ENCODE peak calls at places on chromosomes 13 and 19, in four cellular contexts. E is A549, F is fibroblast of lung, H is stomach. W is an unnamed sample. For H3K4me1, the result is how much of the 10 kb centered on the place peaks cover.

GRCh38 chr13:41456768-41457588 is at the start of gene RGCC:
- DNase-seq in H (peak), F (peak), E (peak), W (no peak)

GRCh38 chr13:33401238-33401637 is 115.7 kb upstream of the STARD13 start:
- DNase-seq in H (peak), E (no peak), F (no peak), W (no peak)

GRCh38 chr13:108993346-108993745 is 363.9 kb downstream of the MYO16 start:
- DNase-seq in H (no peak), F (peak), E (no peak), W (peak)

GRCh38 chr13:33126909-33127607 is 110.8 kb downstream of the KL start:
- DNase-seq in F (peak), E (no peak), H (no peak), W (peak)

GRCh38 chr19:51689751-51690358 is 3.3 kb upstream of the SPACA6 start:
- DNase-seq in E (peak), H (no peak), F (peak), W (no peak)

GRCh38 chr13:48542581-48543341 is 9.9 kb upstream of the RCBTB2 start:
- DNase-seq in H (peak), E (no peak), F (peak), W (no peak)

GRCh38 chr19:45440259-45440638 is 16.5 kb upstream of the ERCC1 start:
- DNase-seq in F (no peak), H (no peak), E (no peak), W (no peak)

GRCh38 chr13:113851480-113851803 is 12.4 kb downstream of the GAS6 start:
- DNase-seq in F (no peak), H (no peak), E (no peak), W (no peak)

GRCh38 chr13:68749801-68750200 is 1357.8 kb upstream of the ATXN8OS start:
- DNase-seq in H (no peak), E (no peak), F (peak), W (no peak)

GRCh38 chr19:43207991-43208390 is 2.6 kb upstream of the PSG4 start:
- DNase-seq in E (no peak), H (no peak), F (no peak), W (no peak)

GRCh38 chr19:16890461-16891184 is 1.8 kb downstream of the F2RL3 start:
- DNase-seq in F (no peak), E (no peak), H (no peak), W (no peak)

GRCh38 chr13:90362718-90363117 is 984.8 kb upstream of the MIR17HG start:
- DNase-seq in F (peak), E (no peak), H (no peak), W (no peak)

GRCh38 chr13:99374994-99375805 is 68.0 kb upstream of the GPR183 start:
- DNase-seq in H (no peak), E (no peak), F (no peak), W (no peak)

GRCh38 chr19:49554701-49555181 is 25.6 kb downstream of the NOSIP start:
- DNase-seq in F (no peak), H (no peak), E (no peak), W (no peak)

GRCh38 chr13:98370806-98371553 is 193.9 kb upstream of the RNF113B start:
- DNase-seq in E (no peak), H (peak), F (peak), W (no peak)

GRCh38 chr13:75489502-75490263 is 7.7 kb upstream of the TBC1D4 start:
- DNase-seq in F (peak), H (peak), E (no peak), W (no peak)

GRCh38 chr13:98254541-98254940 is 77.5 kb upstream of the RNF113B start:
- DNase-seq in H (no peak), E (no peak), F (peak), W (no peak)

GRCh38 chr19:881385-882071 is 11.5 kb downstream of the MED16 start:
- DNase-seq in E (no peak), H (no peak), F (no peak), W (no peak)

GRCh38 chr19:15251749-15252397 is 19.6 kb upstream of the EPHX3 start:
- DNase-seq in H (peak), E (peak), F (peak), W (no peak)

GRCh38 chr19:15251010-15251748 is 18.9 kb upstream of the EPHX3 start:
- DNase-seq in H (no peak), E (no peak), F (peak), W (no peak)

GRCh38 chr19:15253513-15253912 is 21.3 kb upstream of the EPHX3 start:
- DNase-seq in F (no peak), E (no peak), H (no peak), W (no peak)

GRCh38 chr19:15253076-15253475 is 20.8 kb upstream of the EPHX3 start:
- DNase-seq in E (no peak), F (no peak), H (no peak), W (no peak)

DNA sequence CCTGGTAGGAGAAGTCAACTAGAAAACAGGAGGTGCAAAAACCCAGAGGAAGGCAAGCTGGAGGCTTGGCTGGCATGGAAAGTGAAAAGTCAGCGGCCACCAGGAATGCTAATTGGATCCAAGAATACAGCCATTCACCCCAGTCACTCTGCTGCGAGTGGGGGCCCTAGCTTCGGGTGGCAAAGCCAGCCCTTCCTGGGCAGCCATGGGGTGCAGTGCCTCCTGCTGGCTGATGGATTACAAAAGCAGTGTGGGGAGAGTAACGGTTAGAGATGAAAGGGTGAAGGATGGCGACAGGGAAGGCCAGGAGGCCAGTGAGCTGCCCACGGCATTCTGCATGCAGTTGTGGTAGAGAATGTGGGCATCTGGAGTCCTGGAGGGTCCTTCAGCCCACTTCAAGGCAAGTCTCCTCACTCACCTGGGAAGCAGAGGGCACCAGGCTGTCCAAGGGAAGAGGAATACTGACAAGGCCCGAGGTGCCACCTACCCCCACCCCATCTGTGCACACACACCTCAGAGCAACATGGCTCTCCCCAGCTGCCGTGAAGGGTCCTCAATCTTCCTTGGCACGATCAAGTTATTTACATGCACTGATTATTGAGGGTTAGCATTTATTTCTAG is 20.3 kb upstream of the EPHX3 start:
- DNase-seq in E (no peak), H (no peak), F (peak), W (no peak)
- H3K4me1 ChIP-seq in E (half or more), H (half or more), F (half or more), W (under half)

DNA sequence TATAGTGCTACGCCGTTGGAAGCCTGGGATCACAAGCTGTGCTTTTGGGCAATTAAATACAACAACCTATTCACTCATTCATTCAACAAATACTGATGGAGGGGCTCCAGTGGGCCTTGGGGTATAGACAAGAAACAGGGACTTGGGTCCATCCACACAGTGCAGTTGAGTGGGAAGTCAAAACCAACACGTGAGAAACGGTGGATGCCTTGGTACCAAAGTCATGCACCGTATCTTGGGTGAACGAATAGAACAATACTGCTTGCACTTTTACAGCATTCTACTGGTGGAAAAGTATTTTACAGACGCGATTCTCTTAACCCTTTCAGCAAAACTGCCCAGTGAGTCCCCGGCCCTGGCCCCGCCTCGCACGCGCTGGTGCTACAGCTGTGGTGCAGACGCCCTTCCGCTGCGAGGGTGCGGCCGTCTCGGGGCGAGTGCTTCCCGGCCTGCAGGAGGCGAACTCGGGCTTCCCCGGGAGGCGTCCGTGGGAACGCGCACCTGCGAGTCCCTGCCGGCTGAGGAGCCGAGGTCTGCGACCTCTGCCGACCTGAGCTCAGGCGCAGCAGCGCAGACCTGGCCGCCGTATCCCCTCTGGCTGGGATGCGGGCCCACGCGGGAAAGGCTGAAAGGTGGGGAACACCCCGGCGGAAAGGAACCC is 8.3 kb downstream of the TNFRSF19 start:
- DNase-seq in H (peak), F (peak), E (peak), W (no peak)
- H3K4me1 ChIP-seq in H (under half), F (under half), E (under half), W (under half)

GRCh38 chr19:7907122-7907521 is 3.4 kb downstream of the MAP2K7 start:
- DNase-seq in H (no peak), E (no peak), F (no peak), W (no peak)

GRCh38 chr19:7904074-7905020 is 670 bp downstream of the MAP2K7 start:
- DNase-seq in H (no peak), F (no peak), E (no peak), W (no peak)

GRCh38 chr19:7905298-7905697 is 1.6 kb downstream of the MAP2K7 start:
- DNase-seq in H (no peak), E (no peak), F (no peak), W (no peak)

GRCh38 chr19:7907544-7907943 is 3.9 kb downstream of the MAP2K7 start:
- DNase-seq in H (no peak), E (no peak), F (no peak), W (no peak)

GRCh38 chr19:7905859-7906258 is 2.2 kb downstream of the MAP2K7 start:
- DNase-seq in F (no peak), E (no peak), H (no peak), W (no peak)
- H3K4me1 ChIP-seq in F (under half), E (under half), H (half or more), W (under half)

DNA sequence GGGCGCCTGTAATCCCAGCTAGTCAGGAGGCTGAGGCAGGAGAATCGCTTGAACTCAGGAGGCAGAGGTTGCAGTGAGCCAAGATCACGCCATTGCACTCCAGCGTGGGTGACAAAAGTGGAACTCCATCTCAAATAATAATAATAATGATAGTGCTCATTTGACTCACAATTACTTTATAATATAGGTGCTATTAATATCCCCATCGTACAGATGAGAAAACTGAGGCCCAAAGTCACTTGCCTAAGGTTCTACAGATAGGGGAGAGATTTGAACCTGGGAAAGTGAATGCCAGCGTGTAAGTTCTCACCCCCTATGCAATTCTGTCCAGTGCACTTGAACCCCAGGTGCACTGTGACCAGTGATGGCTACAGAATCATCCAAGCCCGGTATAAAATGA is 5.9 kb downstream of the GMFG start:
- DNase-seq in F (no peak), H (no peak), E (no peak), W (no peak)
- H3K4me1 ChIP-seq in F (under half), H (under half), E (under half), W (under half)

GRCh38 chr13:40207110-40207478 is 459.3 kb downstream of the FOXO1 start:
- DNase-seq in F (no peak), H (no peak), E (no peak), W (no peak)
- H3K4me1 ChIP-seq in F (under half), H (under half), E (under half), W (under half)

DNA sequence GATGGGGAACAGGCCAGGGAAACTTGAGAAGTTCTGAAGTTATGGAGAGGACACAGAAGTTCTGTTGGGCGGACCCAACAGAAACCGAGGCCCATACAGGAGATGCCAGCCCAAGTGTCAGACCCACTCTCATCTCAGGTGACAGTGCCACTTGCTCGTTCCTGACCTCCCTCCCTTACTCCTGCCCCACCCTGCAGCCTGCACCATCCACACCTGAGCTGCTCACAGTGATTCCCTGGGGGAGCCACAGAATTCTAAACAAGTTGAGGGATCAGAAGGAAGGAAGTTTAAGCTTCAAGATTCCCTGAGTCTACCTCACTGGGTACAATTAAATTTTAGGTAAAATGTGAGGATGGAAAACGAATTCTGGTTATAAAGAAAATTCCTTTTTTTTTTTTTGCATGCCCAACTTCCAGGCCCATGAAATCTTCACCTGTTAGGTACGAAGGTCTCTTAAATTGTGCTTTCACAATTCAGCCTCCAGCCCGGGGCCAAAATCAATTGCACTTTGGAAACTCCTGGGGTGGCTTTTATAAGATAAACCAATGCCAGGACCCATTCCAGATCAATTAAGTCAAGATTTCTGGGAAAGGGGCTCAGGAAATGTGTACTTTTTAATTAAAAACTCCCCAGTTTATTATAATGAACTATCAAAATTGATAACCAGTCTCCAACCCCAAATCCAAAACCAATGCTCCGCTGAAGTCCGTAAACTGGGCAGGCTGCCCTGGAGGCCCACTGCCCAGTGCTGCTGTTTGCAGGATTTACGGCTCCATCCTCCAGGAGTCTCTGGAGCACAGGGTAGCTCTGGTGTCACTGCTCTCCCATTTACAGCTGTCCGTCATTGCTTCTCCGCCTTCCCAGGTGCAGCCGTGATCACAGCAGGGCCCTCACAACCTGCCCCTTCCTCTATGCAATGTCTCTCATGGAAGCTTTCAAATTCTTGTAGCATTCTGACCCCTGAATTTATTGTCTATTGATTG is 643.5 kb downstream of the UQCRFS1 start:
- DNase-seq in H (no peak), F (no peak), E (no peak), W (no peak)
- H3K4me1 ChIP-seq in H (under half), F (under half), E (under half), W (under half)

GRCh38 chr19:38687837-38688378 is 40.5 kb downstream of the ACTN4 start:
- DNase-seq in H (no peak), E (no peak), F (no peak), W (no peak)

GRCh38 chr19:38692458-38693379 is 45.3 kb downstream of the ACTN4 start:
- DNase-seq in E (no peak), H (no peak), F (peak), W (no peak)

GRCh38 chr19:38691938-38692457 is 44.5 kb downstream of the ACTN4 start:
- DNase-seq in H (no peak), E (no peak), F (peak), W (peak)

GRCh38 chr19:38690832-38691231 is 43.4 kb downstream of the ACTN4 start:
- DNase-seq in H (no peak), F (peak), E (no peak), W (no peak)

GRCh38 chr19:38690146-38690545 is 42.7 kb downstream of the ACTN4 start:
- DNase-seq in E (no peak), F (no peak), H (no peak), W (no peak)
- H3K4me1 ChIP-seq in E (half or more), F (under half), H (half or more), W (half or more)

GRCh38 chr13:111399776-111400505 is 79.5 kb downstream of the TEX29 start:
- DNase-seq in E (no peak), H (peak), F (no peak), W (no peak)

GRCh38 chr13:111398196-111398595 is 77.8 kb downstream of the TEX29 start:
- DNase-seq in E (no peak), H (peak), F (no peak), W (no peak)

GRCh38 chr13:111398715-111399299 is 78.4 kb downstream of the TEX29 start:
- DNase-seq in F (no peak), H (peak), E (no peak), W (no peak)

GRCh38 chr13:111401151-111401550 is 80.7 kb downstream of the TEX29 start:
- DNase-seq in E (no peak), F (no peak), H (no peak), W (no peak)

DNA sequence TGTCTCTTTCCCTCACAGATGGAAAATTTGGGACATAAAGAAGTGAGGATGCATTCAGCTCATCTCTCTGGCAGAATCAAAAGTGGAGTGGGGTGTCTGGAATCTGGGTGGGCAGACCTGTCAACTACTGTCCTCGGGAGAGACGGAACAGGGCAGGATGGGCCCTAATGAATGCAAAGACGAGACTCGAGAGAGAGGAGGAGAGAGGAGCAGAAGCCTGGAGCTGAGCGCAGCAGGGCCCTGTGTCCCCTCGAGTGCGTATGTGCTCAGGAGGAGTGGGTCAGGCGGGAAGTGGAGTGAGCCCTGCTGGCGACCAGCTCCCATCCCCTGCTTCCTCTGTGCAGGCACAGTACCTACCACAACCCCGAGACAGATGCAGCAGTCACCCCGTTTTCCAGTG is 78.9 kb downstream of the TEX29 start:
- DNase-seq in F (no peak), H (no peak), E (no peak), W (no peak)
- H3K4me1 ChIP-seq in F (under half), H (under half), E (under half), W (under half)

W was measured in foreskin keratinocyte.